ENCODE peak calls at places on chromosomes 5 and 9, in nine cellular contexts. B is GM06990, F is heart left ventricle, O is upper lobe of right lung, I is breast epithelium, L is GM12864, A is left ventricle myocardium inferior, G is MM.1S, P is AG09319. C is an unnamed sample.

GRCh38 chr5:135055385-135055784 is 21.4 kb upstream of the PITX1 start:
- DNase-seq in F (peak; percentile 76), G (no peak), I (no peak), O (no peak), B (no peak), L (no peak), P (no peak), A (peak; percentile 81), C (no peak)

GRCh38 chr5:173869316-173869715 is 18.8 kb upstream of the CPEB4 start:
- DNase-seq in B (no peak), F (no peak), G (no peak), P (no peak), I (peak; percentile 46), L (no peak), O (no peak), A (no peak), C (no peak)

GRCh38 chr9:119905706-119906105 is 536.5 kb upstream of the BRINP1 start:
- DNase-seq in F (no peak), G (no peak), B (no peak), A (no peak), O (no peak), L (no peak), P (no peak), I (no peak), C (no peak)

GRCh38 chr9:7289773-7290172 is 509.8 kb downstream of the DMAC1 start:
- DNase-seq in O (no peak), B (peak; percentile 11), A (no peak), P (no peak), I (no peak), F (no peak), L (no peak), G (no peak), C (no peak)

GRCh38 chr5:37896159-37896558 is 56.3 kb upstream of the GDNF start:
- DNase-seq in B (no peak), I (no peak), L (no peak), O (no peak), A (no peak), P (no peak), G (no peak), F (no peak), C (no peak)

GRCh38 chr9:108142504-108143201 is 653.1 kb upstream of the KLF4 start:
- DNase-seq in F (peak; percentile 80), G (peak; percentile 11), B (no peak), A (peak; percentile 84), I (peak; percentile 95), P (peak; percentile 81), L (no peak), O (peak; percentile 73), C (no peak)

GRCh38 chr9:33101104-33101951 is 24.9 kb upstream of the SMU1 start:
- DNase-seq in F (no peak), G (no peak), L (no peak), P (no peak), O (no peak), B (no peak), I (peak; percentile 81), A (no peak), C (no peak)

GRCh38 chr5:54009828-54010227 is 300.5 kb downstream of the ARL15 start:
- DNase-seq in B (no peak), P (no peak), O (no peak), L (no peak), F (no peak), A (no peak), G (no peak), I (no peak), C (no peak)

GRCh38 chr5:145825751-145826180 is 9.4 kb downstream of the PRELID2 start:
- DNase-seq in P (peak; percentile 40), O (no peak), I (no peak), B (no peak), A (no peak), F (no peak), L (peak; percentile 16), G (peak; percentile 65), C (no peak)

GRCh38 chr5:135887881-135888614 is 7.6 kb downstream of the IL9 start:
- DNase-seq in O (no peak), G (no peak), I (no peak), F (no peak), B (no peak), L (no peak), P (no peak), A (no peak), C (no peak)

GRCh38 chr9:42852133-42852532 is 668.7 kb downstream of the SPATA31A6 start:
- DNase-seq in B (peak; percentile 1), I (no peak), O (peak; percentile 56), G (peak; percentile 87), A (no peak), P (no peak), L (no peak), F (peak; percentile 60), C (peak; percentile 20)

GRCh38 chr5:122493091-122493775 is 181.2 kb downstream of the SNCAIP start:
- DNase-seq in L (no peak), P (no peak), F (peak; percentile 90), I (no peak), A (peak; percentile 87), G (no peak), B (no peak), O (peak; percentile 66), C (no peak)

DNA sequence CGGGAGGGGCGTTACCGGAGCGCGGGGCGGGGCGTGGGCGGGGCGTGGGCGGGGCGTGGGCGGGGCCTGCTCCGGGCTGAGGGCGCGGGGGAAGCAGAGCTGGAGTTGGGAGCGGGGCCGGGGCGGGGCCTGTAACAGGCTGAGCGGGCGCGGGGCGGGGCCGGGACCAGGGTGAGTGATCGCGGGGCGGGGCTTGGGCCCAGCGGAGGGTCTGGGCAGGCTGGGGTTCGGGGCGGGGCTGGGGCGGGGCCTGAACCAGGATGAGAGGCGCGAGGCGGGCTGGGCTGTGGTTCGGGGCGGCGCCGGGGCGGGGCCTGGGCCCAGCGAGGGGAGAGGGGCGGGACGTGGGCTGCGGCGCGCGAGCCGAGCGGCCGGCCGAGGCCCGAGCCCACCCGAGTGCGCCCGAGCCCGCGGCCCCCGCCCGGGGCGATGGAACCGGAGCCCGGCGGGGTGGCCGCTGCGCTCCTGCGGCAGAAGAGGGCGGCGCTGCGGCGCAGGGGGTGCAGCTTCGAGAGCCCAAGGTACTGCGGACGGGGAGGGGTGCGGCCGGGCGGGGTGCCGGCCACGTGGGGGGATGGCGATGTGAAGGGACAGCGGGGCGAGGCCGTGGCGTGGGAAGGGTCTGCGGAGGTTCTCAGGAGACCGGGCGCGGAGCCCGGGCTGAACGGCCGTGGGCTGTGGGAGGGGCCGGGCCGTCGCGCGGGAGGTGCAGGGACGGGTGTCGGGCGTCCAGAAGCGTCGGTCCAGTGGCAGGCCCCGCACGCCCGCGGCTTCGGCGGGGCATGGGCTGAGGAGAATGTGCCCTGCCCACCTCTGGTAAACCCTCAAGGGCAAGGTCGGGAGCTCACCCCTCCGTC is 39.5 kb upstream of the GARNL3 start:
- DNase-seq in G (peak; percentile 92), L (peak; percentile 55), B (peak; percentile 85), F (peak; percentile 99), A (peak; percentile 99), P (peak; percentile 60), O (peak; percentile 98), I (peak; percentile 96), C (peak; percentile 87)
- TF ChIP-seq CTCF in G (no peak), L (no peak), B (no peak), F (no peak), A (no peak), P (no peak), O (no peak), I (no peak), C (no peak)

DNA sequence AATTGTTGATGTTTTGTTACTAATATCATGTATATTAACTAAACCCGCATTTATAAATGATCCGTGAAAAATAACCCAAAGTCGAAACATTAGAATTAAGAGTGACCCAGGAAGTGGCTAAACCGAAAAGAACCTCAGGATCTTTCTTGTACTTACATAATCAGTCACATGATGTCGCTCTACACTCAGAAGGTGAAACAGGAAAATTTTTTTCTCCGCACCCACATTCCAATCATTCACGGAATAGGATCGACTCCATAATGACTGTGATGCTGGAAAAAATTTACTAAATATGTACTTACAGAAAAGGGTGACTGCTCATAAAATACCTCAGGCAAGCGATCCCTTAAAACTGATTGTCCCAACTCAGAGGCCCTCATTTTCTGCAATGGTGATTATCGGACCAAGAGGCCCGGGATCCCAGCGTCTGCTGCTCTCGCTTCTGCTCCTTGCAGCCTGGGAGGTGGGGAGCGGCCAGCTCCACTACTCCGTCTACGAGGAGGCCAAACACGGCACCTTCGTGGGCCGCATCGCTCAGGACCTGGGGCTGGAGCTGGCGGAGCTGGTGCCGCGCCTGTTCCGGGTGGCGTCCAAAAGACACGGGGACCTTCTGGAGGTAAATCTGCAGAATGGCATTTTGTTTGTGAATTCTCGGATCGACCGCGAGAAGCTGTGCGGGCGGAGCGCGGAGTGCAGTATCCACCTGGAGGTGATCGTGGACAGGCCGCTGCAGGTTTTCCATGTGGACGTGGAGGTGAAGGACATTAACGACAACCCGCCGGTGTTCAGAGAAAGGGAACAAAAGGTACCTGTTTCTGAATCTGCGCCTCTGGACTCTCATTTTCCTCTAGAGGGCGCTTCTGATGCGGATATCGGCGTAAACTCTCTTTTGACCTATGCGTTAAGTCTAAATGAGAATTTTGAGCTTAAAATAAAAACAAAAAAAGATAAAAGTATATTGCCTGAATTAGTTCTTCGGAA is at the start of gene PCDHA12:
- DNase-seq in A (no peak), O (no peak), G (no peak), I (no peak), F (no peak), B (no peak), L (no peak), P (no peak), C (no peak)
- TF ChIP-seq CTCF in A (no peak), O (peak; percentile 20), G (no peak), I (no peak), F (no peak), B (no peak), L (no peak), P (no peak), C (no peak)

DNA sequence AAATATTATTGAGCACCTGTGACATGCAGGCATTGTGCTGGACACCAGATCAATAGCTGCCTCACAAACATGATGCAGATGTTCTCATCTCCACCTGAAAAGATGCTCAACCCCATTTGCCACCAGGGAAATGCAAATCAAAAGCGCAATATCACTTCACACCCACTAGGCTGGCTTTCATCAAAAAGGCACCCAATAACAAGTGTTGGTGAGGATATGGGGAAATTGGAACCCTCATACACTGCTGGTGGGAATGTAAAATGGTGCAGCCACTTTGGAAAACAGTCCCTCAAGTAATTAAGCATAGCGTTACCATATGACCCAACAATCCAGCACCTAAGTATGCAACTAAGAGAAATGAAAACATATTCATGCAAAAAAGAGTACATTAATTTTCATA is 24.7 kb downstream of the FGF1 start:
- DNase-seq in O (no peak), L (no peak), B (no peak), F (no peak), I (no peak), A (no peak), G (no peak), P (no peak), C (no peak)
- TF ChIP-seq CTCF in O (no peak), L (no peak), B (no peak), F (no peak), I (no peak), A (no peak), G (no peak), P (no peak), C (no peak)

DNA sequence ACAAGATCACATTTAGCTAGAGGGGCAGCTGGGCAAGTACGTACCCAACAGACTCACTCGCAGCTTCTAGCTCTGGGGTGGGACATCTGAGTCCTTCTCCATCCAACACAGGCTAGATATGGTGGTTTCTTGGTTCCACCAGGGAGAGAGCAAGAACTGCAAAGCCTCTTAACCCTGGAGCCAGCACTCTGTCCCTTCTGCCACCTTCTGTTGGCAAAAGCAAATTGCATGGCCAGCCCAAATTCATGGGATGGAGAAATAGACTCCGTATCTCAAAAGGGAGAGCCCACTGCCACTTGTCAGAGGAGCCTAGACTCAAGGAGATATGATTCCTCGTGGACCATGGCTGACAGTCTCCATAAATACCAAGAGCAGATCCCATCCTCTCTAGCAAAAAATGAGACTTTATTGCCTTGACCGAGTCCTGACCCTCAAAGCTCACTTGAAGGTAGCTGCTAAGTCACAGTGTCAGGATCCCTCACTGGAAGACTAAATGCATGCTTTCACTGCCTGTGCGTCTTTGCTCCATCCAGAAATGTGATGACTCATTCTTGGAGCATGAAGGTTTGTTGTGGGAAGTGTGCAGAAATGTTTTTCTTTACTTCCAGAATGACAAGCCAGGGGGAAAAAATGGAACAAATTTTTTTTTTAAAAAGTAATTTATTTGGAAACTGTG is 28.8 kb upstream of the ROR2 start:
- DNase-seq in A (no peak), P (no peak), B (no peak), L (no peak), O (no peak), F (no peak), I (no peak), G (peak; percentile 45), C (no peak)
- TF ChIP-seq CTCF in A (peak; percentile 49), P (peak; percentile 39), B (peak; percentile 45), L (peak; percentile 46), O (peak; percentile 35), F (no peak), I (no peak), G (peak; percentile 67), C (no peak)

C was measured in activated B cell treated with CpG ODN at 0.5 μM for 24 hours.